ENCODE peak calls at places on chromosomes 13 and 19, in five cellular contexts. W is Peyer's patch, Q is A549, Y is adrenal gland, F is lower leg skin. E is an unnamed sample.

GRCh38 chr13:29619995-29620394 is 24.5 kb upstream of the SLC7A1 start:
- DNase-seq in Y (no peak), W (no peak), F (no peak), Q (no peak), E (no peak)

GRCh38 chr19:1780272-1780957 is 27.1 kb downstream of the ONECUT3 start:
- DNase-seq in Y (no peak), W (no peak), Q (no peak), F (no peak), E (no peak)

GRCh38 chr13:44305845-44306244 is 67.8 kb upstream of the SERP2 start:
- DNase-seq in W (no peak), Y (no peak), Q (no peak), F (no peak), E (no peak)

GRCh38 chr19:43901395-43902390 is 33.4 kb downstream of the ZNF45 start:
- DNase-seq in Q (peak), W (peak), Y (peak), F (peak), E (peak)

GRCh38 chr13:44713793-44714469 is 137.8 kb upstream of the TSC22D1 start:
- DNase-seq in Y (peak), F (no peak), W (no peak), Q (peak), E (peak)

GRCh38 chr13:27922974-27923612 is 3.3 kb downstream of the PDX1 start:
- DNase-seq in Y (no peak), Q (no peak), W (no peak), F (peak), E (no peak)

GRCh38 chr19:33798701-33799111 is 2.0 kb downstream of the KCTD15 start:
- DNase-seq in F (no peak), Q (no peak), W (no peak), Y (no peak), E (no peak)

GRCh38 chr19:47176627-47177090 is 46.0 kb downstream of the SAE1 start:
- DNase-seq in F (no peak), Q (no peak), W (no peak), Y (peak), E (no peak)

GRCh38 chr13:111859361-111860105 is 207.4 kb upstream of the SOX1 start:
- DNase-seq in Y (no peak), Q (no peak), W (no peak), F (peak), E (no peak)

GRCh38 chr13:60411464-60411863 is 14.4 kb downstream of the TDRD3 start:
- DNase-seq in F (no peak), W (no peak), Y (no peak), Q (no peak), E (no peak)

GRCh38 chr13:60411983-60412382 is 15.0 kb downstream of the TDRD3 start:
- DNase-seq in W (no peak), Q (no peak), Y (no peak), F (no peak), E (no peak)

GRCh38 chr13:60412909-60413616 is 16.0 kb downstream of the TDRD3 start:
- DNase-seq in F (no peak), Q (no peak), Y (no peak), W (no peak), E (no peak)

GRCh38 chr13:60407095-60407494 is 10.1 kb downstream of the TDRD3 start:
- DNase-seq in F (no peak), Y (no peak), Q (no peak), W (no peak), E (no peak)

GRCh38 chr13:60410299-60410698 is 13.3 kb downstream of the TDRD3 start:
- DNase-seq in Q (no peak), W (no peak), Y (no peak), F (no peak), E (no peak)
- TF ChIP-seq POLR2A in Q (no peak), W (no peak), Y (no peak), F (no peak), E (no peak)

GRCh38 chr13:52851153-52851962 is 2.9 kb upstream of the PCDH8 start:
- DNase-seq in Q (no peak), W (peak), Y (peak), F (no peak), E (no peak)

GRCh38 chr13:52852444-52852843 is 4.0 kb upstream of the PCDH8 start:
- DNase-seq in Q (no peak), W (no peak), F (no peak), Y (no peak), E (no peak)

GRCh38 chr13:52848455-52849190 is at the start of gene PCDH8:
- DNase-seq in Q (no peak), W (peak), Y (no peak), F (no peak), E (no peak)

GRCh38 chr13:52849727-52850395 is 1.4 kb upstream of the PCDH8 start:
- DNase-seq in Q (no peak), W (no peak), F (no peak), Y (no peak), E (no peak)

GRCh38 chr13:52850396-52851152 is 2.1 kb upstream of the PCDH8 start:
- DNase-seq in Q (peak), W (peak), Y (peak), F (peak), E (peak)
- TF ChIP-seq POLR2A in Q (no peak), W (no peak), Y (no peak), F (no peak), E (no peak)

DNA sequence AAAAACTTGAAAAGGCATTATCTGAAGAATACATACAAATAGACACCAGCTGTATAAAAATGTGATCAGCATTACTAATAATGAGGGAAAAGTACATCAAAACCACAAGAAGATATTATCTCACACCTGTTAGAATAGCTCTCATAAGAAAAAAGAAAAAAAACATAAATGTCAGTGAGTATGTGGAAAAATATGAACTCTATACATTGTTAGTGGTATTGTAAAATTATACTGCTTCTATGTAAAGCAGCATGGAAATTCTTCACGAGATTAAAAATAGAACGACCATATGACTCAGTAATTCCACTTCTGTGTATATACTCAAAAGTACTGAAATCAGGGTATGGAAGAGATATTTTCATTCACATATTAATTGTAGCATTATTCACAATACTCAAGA is 1146.4 kb downstream of the SLITRK5 start:
- DNase-seq in W (no peak), Y (no peak), F (no peak), Q (no peak), E (no peak)
- TF ChIP-seq POLR2A in W (no peak), Y (no peak), F (no peak), Q (no peak), E (no peak)

GRCh38 chr19:23531231-23531790 is 136.0 kb upstream of the ZNF91 start:
- DNase-seq in W (no peak), F (no peak), Q (no peak), Y (no peak), E (no peak)
- TF ChIP-seq POLR2A in W (no peak), F (no peak), Q (no peak), Y (no peak), E (no peak)

DNA sequence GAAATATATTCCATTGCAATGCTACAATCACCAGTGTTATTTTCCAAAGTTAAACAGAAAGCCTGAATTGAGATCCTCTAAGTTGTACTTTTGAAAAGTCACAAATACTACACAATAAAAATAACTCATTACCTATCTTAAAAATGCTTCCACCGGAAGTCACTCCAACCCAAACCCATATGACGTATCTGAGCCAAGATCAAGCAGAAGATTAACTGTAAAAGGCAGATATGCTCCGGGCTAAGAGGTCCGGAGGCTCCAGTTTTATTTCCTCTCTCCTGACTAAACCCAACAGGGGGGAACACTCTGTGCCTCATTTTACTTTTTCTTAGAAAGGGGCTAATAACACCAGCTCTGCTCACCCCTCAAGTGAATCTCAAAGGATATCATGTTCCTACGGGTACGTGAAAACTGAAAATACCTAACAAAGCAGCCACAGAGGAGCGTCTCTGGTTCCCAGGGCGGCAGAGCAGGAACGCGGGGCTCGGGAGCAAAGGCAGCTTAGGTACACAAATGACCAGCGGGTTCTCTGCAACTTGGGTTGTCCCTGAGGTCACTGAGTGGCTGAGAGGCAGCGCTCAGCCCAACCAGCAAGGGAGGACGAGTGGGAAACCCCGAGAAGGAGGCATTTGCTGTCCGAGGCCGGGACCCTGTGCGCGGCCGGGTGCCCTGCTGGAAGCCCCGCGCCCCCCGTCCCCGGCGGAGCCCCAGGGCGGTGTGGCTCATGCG is 752 bp downstream of the RAB20 start:
- DNase-seq in F (no peak), Q (no peak), W (no peak), Y (peak), E (no peak)
- TF ChIP-seq POLR2A in F (no peak), Q (no peak), W (peak), Y (peak), E (no peak)

GRCh38 chr13:110334256-110334655 is 27.2 kb downstream of the COL4A2 start:
- DNase-seq in Y (no peak), Q (no peak), W (no peak), F (no peak), E (no peak)
- TF ChIP-seq POLR2A in Y (no peak), Q (no peak), W (no peak), F (no peak), E (no peak)

GRCh38 chr13:42046448-42046847 is 2.0 kb upstream of the DGKH start:
- DNase-seq in Q (no peak), Y (no peak), W (no peak), F (no peak), E (no peak)

GRCh38 chr13:42048625-42049453 is at the start of gene DGKH:
- DNase-seq in F (peak), Y (peak), Q (peak), W (peak), E (peak)

GRCh38 chr13:42049454-42049780 is 969 bp downstream of the DGKH start:
- DNase-seq in W (no peak), Q (no peak), Y (no peak), F (no peak), E (no peak)

GRCh38 chr13:42048323-42048624 is 174 bp upstream of the DGKH start:
- DNase-seq in Y (no peak), Q (no peak), W (no peak), F (no peak), E (no peak)

DNA sequence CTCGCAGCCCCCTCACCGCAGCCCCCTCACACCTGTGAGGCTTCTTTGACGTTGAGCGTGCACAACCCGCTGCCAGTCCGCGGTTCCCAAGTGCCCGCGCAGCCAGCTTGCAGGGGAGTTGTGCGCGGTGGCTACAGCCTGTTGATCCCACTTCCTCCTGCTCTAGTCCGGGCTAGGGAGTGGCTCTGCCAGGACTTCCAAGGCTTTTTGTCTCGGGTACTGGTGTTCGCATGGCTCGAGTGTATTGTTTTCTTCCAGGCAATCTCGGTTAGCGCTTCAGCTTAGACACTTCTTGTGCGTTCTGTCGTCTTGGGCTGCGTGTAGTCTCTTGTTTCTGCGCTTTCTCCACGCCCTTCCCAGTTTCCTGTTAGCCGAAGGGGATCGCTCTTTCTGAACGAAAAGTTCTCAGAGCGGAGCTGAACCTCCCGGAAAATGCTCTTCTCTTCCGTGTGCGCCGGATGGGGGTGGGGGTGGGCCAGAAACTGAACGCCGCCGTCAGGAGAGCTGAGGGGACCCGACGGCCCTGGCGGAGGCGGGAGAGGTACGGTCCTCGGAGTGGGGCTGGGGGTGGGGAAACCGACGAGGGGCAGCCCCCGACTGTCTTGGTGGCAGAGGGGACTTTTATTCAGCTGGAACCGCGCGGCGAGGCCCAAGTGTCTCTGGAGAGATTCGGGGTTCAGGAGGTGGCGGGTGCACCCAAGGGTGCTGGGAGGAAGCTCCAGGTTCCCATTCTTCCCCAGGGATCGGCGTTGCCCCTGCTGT is 706 bp upstream of the DGKH start:
- DNase-seq in Q (peak), W (peak), Y (peak), F (peak), E (peak)
- TF ChIP-seq POLR2A in Q (peak), W (peak), Y (peak), F (no peak), E (peak)

DNA sequence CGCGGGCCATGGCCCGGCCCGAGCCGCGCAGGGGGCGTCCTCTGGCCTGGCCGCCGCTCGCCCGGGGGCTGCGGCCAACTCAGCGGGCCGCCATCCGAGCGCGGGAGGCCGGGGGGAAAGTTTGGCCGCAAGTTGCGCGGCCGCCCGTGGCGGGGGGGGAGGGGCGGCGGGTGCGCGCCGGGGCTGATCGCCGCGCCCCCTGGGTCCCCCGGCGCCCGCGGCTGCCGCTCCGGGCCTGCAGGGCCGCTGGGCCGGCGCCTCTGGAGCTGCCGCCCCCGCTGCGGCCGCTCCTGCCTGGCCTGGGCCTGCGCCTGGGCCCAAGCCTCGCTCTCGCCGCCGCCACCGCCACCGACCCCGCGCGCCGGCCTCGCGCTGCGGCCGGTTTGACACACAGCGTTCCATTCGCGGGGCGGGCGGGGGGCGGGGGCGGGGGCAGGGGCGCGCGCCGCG is at the start of gene NR2F6:
- DNase-seq in W (no peak), F (no peak), Q (no peak), Y (no peak), E (no peak)
- TF ChIP-seq POLR2A in W (no peak), F (no peak), Q (peak), Y (peak), E (peak)